ENCODE peak calls at places on chromosomes 3 and 15, in nine cellular contexts. F, M, G, N, P, Q, R, A and J are unnamed samples.
A peak's percentile ranks its signal among the peaks of the same experiment; 100 is the strongest.

GRCh38 chr3:112817271-112817670 is 29.4 kb downstream of the CD200R1L start:
- DNase-seq in P (no peak), M (no peak), F (no peak), Q (no peak), R (no peak), G (no peak), N (no peak), A (no peak), J (no peak)

GRCh38 chr3:83946045-83946444 is 1012.7 kb upstream of the CADM2 start:
- DNase-seq in Q (no peak), R (no peak), N (no peak), G (no peak), P (no peak), A (peak; percentile 22), M (no peak), F (no peak), J (no peak)

GRCh38 chr3:137121704-137122314 is 164.0 kb downstream of the IL20RB start:
- DNase-seq in P (peak; percentile 10), N (peak; percentile 27), M (no peak), Q (no peak), R (no peak), F (peak; percentile 37), G (peak; percentile 63), A (peak; percentile 62), J (no peak)

GRCh38 chr3:39141211-39141995 is 12.0 kb downstream of the CSRNP1 start:
- DNase-seq in P (peak; percentile 91), Q (no peak), N (peak; percentile 66), G (peak; percentile 60), F (no peak), M (no peak), R (peak; percentile 91), A (peak; percentile 85), J (peak; percentile 92)

GRCh38 chr3:46965151-46965550 is 11.4 kb downstream of the CCDC12 start:
- DNase-seq in A (no peak), G (no peak), F (no peak), Q (no peak), R (no peak), M (no peak), P (peak; percentile 20), N (no peak), J (no peak)

GRCh38 chr3:171528102-171528501 is 67.9 kb upstream of the TNIK start:
- DNase-seq in Q (no peak), P (no peak), M (no peak), G (peak; percentile 39), F (no peak), R (no peak), N (no peak), A (peak; percentile 40), J (no peak)

GRCh38 chr3:136604961-136605360 is 147.2 kb downstream of the STAG1 start:
- DNase-seq in P (no peak), A (peak; percentile 9), R (no peak), Q (no peak), N (no peak), G (peak; percentile 55), M (no peak), F (no peak), J (no peak)

GRCh38 chr3:73490453-73491311 is 134.1 kb downstream of the PDZRN3 start:
- DNase-seq in N (no peak), A (no peak), R (peak; percentile 60), P (no peak), F (peak; percentile 53), M (no peak), Q (no peak), G (peak; percentile 30), J (no peak)

GRCh38 chr15:36914962-36915808 is 185.2 kb downstream of the MEIS2 start:
- DNase-seq in A (no peak), R (no peak), M (no peak), N (no peak), P (no peak), F (no peak), G (peak; percentile 20), Q (no peak), J (no peak)

GRCh38 chr3:179464296-179465092 is 13.2 kb upstream of the GNB4 start:
- DNase-seq in M (no peak), R (no peak), N (no peak), G (no peak), F (no peak), A (no peak), P (no peak), Q (no peak), J (peak; percentile 6)

GRCh38 chr3:172562881-172563835 is 39.9 kb upstream of the TNFSF10 start:
- DNase-seq in F (peak; percentile 48), G (peak; percentile 93), Q (no peak), P (no peak), A (peak; percentile 95), N (no peak), R (no peak), M (no peak), J (peak; percentile 52)

GRCh38 chr3:14831916-14832430 is 13.2 kb downstream of the FGD5 start:
- DNase-seq in Q (no peak), N (no peak), G (no peak), R (no peak), F (no peak), M (no peak), A (no peak), P (no peak), J (no peak)

GRCh38 chr3:14827776-14828175 is 9.0 kb downstream of the FGD5 start:
- DNase-seq in R (no peak), Q (no peak), M (no peak), P (no peak), G (no peak), A (peak; percentile 30), F (no peak), N (no peak), J (no peak)

GRCh38 chr3:14832975-14833722 is 14.4 kb downstream of the FGD5 start:
- DNase-seq in Q (no peak), M (no peak), G (no peak), P (no peak), A (no peak), F (no peak), N (no peak), R (no peak), J (no peak)

GRCh38 chr3:14826069-14826468 is 7.3 kb downstream of the FGD5 start:
- DNase-seq in P (no peak), Q (no peak), A (no peak), M (no peak), R (no peak), F (no peak), G (no peak), N (no peak), J (no peak)

DNA sequence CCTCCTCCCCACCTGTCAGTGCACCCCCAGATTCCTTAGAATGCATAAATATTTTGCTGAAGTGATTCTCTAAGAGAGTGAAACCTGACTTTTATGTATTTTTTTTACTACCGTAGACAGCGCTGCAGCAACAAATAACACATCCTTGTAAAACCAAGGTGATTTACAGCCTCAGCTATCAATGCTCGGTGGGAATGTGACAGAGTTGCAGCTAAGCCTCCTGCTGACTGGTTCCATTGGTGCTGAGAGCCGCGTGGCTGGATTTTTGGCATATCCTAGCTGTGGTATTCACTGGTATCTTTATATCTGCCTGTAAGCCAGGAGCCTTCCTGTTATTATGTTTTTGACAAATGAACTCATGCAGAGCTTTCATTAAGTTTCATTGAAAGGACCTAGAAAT is 11.0 kb downstream of the FGD5 start:
- DNase-seq in P (no peak), A (no peak), M (no peak), G (no peak), N (no peak), R (no peak), F (no peak), Q (no peak), J (peak; percentile 28)
- TF ChIP-seq CTCF in P (no peak), A (no peak), M (no peak), G (no peak), N (no peak), R (no peak), F (no peak), Q (no peak), J (no peak)

DNA sequence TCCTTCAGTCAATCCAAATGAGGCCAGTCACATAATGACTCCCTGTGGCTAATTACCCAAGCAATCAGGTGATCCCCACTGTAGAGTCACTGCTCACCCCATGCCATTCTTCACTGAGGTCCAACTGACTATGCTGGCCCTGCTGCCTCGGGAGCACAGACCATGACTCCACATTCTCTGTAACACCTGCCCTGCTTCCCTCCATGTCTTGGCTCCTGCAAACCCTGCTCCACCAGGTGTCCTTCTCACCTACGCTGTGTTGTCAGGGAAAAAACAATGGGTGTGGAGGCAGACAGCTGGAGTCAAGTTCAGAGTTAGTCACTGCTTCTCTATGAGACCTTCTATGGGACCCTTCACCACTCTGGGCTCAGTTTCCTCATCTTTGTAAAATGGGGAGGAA is 6.1 kb upstream of the SFMBT1 start:
- DNase-seq in F (no peak), R (peak; percentile 18), A (no peak), N (no peak), P (no peak), G (no peak), Q (no peak), M (no peak), J (no peak)
- TF ChIP-seq CTCF in F (no peak), R (no peak), A (no peak), N (no peak), P (no peak), G (no peak), Q (no peak), M (no peak), J (no peak)

GRCh38 chr3:33062814-33063346 is 34.1 kb downstream of the GLB1 start:
- DNase-seq in G (no peak), A (no peak), M (no peak), F (no peak), R (no peak), N (no peak), Q (no peak), P (no peak), J (no peak)

GRCh38 chr3:33061782-33062181 is 35.2 kb downstream of the GLB1 start:
- DNase-seq in M (no peak), F (peak; percentile 59), N (no peak), R (no peak), P (no peak), G (peak; percentile 80), A (peak; percentile 29), Q (no peak), J (no peak)

GRCh38 chr3:33067484-33067883 is 29.5 kb downstream of the GLB1 start:
- DNase-seq in Q (no peak), R (no peak), G (no peak), M (no peak), P (no peak), F (peak; percentile 15), A (peak; percentile 26), N (no peak), J (no peak)

GRCh38 chr3:33063651-33064051 is 33.3 kb downstream of the GLB1 start:
- DNase-seq in R (no peak), N (no peak), G (peak; percentile 8), P (no peak), F (peak; percentile 23), M (no peak), Q (peak; percentile 62), A (no peak), J (no peak)

DNA sequence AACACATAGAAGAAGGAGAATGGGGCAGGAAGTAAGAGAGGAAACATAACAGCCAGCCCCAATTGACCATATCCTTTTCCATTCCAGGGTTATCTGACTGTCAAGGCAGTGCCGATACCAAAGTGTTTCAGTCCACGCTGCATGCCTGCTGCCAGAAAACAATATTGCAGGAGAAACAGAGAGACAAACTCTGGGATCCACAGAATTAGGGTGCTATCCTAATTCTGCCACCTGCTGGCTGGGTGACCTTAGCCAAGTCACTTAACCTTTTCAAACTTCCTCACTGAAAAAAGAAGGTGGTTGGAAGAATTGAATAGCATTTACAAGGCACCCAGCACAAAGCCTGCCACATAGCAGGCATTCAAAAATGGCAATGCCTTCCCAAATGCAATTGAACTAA is 32.0 kb downstream of the GLB1 start:
- DNase-seq in N (no peak), P (no peak), M (no peak), R (no peak), Q (no peak), F (no peak), G (no peak), A (peak; percentile 1), J (no peak)
- TF ChIP-seq CTCF in N (peak; percentile 9), P (no peak), M (no peak), R (no peak), Q (no peak), F (no peak), G (no peak), A (peak; percentile 27), J (no peak)

GRCh38 chr3:15638891-15639262 is 37.3 kb downstream of the BTD start:
- DNase-seq in P (no peak), N (no peak), R (no peak), F (no peak), M (no peak), Q (no peak), G (peak; percentile 49), A (no peak), J (no peak)
- TF ChIP-seq CTCF in P (no peak), N (no peak), R (no peak), F (no peak), M (no peak), Q (no peak), G (no peak), A (no peak), J (no peak)